ENCODE peak calls at places on chromosomes 4 and X, in six cellular contexts. N is cardiac fibroblast, Z is foreskin fibroblast, T is fibroblast of lung, C is sigmoid colon, H is coronary artery. R is an unnamed sample.
A peak's percentile ranks its signal among the peaks of the same experiment; 100 is the strongest.

GRCh38 chr4:148442830-148443549 is 776 bp upstream of the NR3C2 start:
- DNase-seq in N (peak; percentile 34), Z (peak; percentile 54), T (peak; percentile 21), C (peak; percentile 75), H (no peak), R (no peak)

GRCh38 chrX:109624641-109625311 is at the start of gene KCNE5:
- DNase-seq in N (no peak), Z (no peak), T (no peak), C (no peak), H (no peak), R (no peak)

GRCh38 chr4:96598465-96598864 is 758.6 kb downstream of the PDHA2 start:
- DNase-seq in N (no peak), Z (no peak), T (no peak), C (no peak), H (no peak), R (no peak)

GRCh38 chr4:168893807-168894206 is 116.2 kb downstream of the CBR4 start:
- DNase-seq in N (no peak), Z (no peak), T (no peak), C (no peak), H (no peak), R (no peak)

GRCh38 chrX:57134702-57135101 is 2.5 kb downstream of the SPIN2A start:
- DNase-seq in N (no peak), Z (peak; percentile 22), T (no peak), C (no peak), H (no peak), R (no peak)

GRCh38 chrX:108464604-108465003 is 25.0 kb downstream of the COL4A5 start:
- DNase-seq in N (peak; percentile 60), Z (peak; percentile 42), T (no peak), C (no peak), H (no peak), R (no peak)

GRCh38 chr4:14965071-14965470 is 37.2 kb upstream of the CPEB2 start:
- DNase-seq in N (no peak), Z (no peak), T (peak; percentile 18), C (no peak), H (no peak), R (no peak)

GRCh38 chr4:15143551-15143950 is 141.3 kb downstream of the CPEB2 start:
- DNase-seq in N (no peak), Z (no peak), T (no peak), C (no peak), H (no peak), R (no peak)

GRCh38 chrX:46935295-46935694 is 23.1 kb downstream of the JADE3 start:
- DNase-seq in N (no peak), Z (no peak), T (no peak), C (no peak), H (no peak), R (no peak)

GRCh38 chr4:73417973-73418372 is 13.9 kb downstream of the ALB start:
- DNase-seq in N (peak; percentile 24), Z (peak; percentile 6), T (peak; percentile 9), C (no peak), H (no peak), R (no peak)

DNA sequence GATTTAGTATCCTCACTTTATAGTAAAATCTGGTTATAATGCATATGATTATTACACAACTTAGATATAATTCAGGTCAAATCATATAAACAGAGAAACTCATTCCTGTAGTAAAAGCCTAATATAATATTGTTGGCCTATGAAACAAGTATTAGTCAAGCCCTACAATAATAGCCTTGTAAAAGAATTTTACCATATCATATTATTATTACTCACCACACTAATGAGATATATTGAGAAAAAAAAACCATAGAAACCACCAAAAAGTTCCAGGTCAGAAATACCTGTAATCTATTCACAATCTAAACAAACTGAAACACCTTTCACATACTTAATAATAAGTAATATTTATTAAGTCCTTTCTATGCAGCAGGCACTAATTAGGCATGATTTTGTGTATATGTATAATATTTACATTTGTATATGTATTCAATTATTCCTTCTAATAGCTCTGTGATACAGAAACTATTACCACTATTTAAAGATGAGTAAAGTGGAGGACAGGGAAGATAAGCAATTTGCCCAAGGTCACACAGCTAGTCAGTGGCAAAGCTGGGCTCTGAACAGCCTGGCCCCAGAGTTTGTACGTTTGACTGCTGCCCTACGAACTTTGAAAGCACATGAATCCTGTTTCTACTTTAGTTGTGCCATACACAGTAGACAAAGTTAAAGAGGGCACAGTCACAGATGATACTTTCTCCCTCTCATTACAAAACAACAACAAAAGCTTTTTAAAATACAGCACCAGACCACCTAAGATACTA is 9.0 kb downstream of the ZNF827 start:
- DNase-seq in N (no peak), Z (no peak), T (no peak), C (no peak), H (no peak), R (no peak)
- H3K4me3 ChIP-seq in N (no peak overlapping the region), Z (no peak overlapping the region), T (no peak overlapping the region), C (no peak overlapping the region), H (no peak overlapping the region), R (no peak overlapping the region)

DNA sequence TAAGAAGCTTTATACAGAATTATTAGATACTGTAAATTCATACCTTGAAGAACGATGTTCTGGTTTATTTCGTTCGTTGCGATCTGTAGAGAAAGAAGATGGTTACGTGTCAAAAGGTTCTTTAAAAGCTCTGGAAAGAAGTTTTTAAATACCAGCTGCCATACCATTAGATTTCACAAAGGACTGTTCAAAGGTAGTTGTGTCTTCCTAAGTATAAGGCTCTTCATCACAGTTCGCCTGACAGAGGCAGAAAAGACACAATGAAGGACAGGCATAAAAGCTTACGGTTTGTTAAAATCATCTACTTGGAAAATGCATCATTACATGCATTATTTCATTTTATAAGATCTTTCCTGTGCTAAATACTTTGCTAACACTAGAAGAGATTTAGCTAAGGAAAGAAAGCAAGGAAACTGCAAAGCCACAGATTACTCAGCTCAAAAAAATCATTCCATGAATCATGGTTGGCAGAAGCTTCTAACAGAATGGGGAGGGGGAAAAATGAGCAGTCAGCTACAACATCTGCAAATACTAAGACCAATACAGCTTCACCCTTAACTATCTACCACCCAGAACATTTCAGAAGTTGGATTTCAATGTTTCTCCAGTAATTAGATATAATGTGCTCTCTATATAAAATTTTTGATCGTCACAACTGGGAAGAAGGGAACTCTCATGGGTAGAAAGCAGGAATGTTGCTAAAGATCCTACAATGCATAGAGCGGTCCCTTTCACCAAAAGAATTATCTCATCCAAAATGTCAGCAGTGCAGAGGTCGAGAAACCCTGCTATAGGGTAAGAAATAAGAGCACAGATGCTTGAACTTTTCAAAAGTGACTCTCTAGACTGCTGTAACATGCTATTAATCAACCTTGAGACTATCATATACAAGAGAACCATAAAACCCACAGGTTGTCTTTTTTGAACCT is 50.7 kb upstream of the PRSS48 start:
- DNase-seq in N (peak; percentile 93), Z (peak; percentile 89), T (peak; percentile 91), C (no peak), H (no peak), R (peak; percentile 7)
- H3K4me3 ChIP-seq in N (peak overlapping the region; percentile 52), Z (peak overlapping the region; percentile 61), T (peak overlapping the region; percentile 74), C (peak overlapping the region; percentile 39), H (peak overlapping the region; percentile 65), R (peak overlapping the region; percentile 40)

GRCh38 chr4:773214-773613 is 52.7 kb downstream of the CPLX1 start:
- DNase-seq in N (no peak), Z (no peak), T (no peak), C (no peak), H (no peak), R (no peak)
- H3K4me3 ChIP-seq in N (no peak overlapping the region), Z (no peak overlapping the region), T (no peak overlapping the region), C (no peak overlapping the region), H (no peak overlapping the region), R (no peak overlapping the region)

GRCh38 chr4:108620933-108621905 is 843 bp downstream of the RPL34 start:
- DNase-seq in N (peak; percentile 40), Z (no peak), T (no peak), C (no peak), H (no peak), R (no peak)

GRCh38 chr4:108622828-108623227 is 2.5 kb downstream of the RPL34 start:
- DNase-seq in N (no peak), Z (no peak), T (no peak), C (no peak), H (no peak), R (no peak)

GRCh38 chr4:108622022-108622421 is 1.6 kb downstream of the RPL34 start:
- DNase-seq in N (no peak), Z (no peak), T (no peak), C (no peak), H (no peak), R (no peak)

GRCh38 chr4:108626056-108626455 is 5.7 kb downstream of the RPL34 start:
- DNase-seq in N (no peak), Z (no peak), T (no peak), C (no peak), H (no peak), R (no peak)

DNA sequence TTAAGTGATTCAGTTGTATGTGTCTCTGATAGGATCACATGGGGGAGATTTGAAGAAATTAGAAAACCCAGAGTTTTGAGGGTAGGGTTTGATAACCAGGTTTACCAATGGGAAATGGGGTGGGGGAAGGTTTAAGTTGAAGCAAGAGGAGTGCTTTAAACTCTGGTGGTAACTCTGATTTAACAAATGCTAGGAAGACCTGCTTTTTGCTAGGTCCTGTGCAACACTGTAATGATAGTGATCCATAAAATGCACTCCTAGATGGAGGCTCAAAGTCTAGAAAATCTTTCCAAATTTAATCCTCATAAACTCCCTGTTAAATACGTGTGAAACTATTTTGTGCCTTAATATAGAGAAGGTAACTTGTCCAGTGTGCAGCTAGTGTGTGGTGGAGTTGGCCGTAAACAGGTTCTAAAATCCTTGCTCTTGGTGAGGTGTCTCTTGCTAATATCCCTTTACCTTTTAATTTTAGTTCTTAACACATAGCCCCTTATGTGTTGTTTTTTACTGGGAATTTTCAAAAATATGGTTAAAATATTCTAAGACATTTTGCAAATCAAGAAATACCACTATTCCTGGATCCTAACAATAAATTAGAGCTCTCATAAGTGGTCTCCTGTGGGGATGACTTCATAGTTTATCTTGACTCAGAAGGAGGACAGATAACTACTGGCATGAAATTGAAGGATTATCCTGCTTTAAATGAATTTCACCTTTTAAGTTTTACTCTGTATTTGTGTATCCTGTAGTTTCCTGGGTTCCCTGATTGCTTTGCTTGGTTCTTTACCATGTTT is 4.1 kb downstream of the RPL34 start:
- DNase-seq in N (no peak), Z (no peak), T (no peak), C (no peak), H (no peak), R (no peak)
- H3K4me3 ChIP-seq in N (no peak overlapping the region), Z (no peak overlapping the region), T (no peak overlapping the region), C (no peak overlapping the region), H (no peak overlapping the region), R (no peak overlapping the region)

GRCh38 chr4:81550005-81550896 is 78.5 kb upstream of the RASGEF1B start:
- DNase-seq in N (no peak), Z (no peak), T (no peak), C (no peak), H (no peak), R (no peak)

DNA sequence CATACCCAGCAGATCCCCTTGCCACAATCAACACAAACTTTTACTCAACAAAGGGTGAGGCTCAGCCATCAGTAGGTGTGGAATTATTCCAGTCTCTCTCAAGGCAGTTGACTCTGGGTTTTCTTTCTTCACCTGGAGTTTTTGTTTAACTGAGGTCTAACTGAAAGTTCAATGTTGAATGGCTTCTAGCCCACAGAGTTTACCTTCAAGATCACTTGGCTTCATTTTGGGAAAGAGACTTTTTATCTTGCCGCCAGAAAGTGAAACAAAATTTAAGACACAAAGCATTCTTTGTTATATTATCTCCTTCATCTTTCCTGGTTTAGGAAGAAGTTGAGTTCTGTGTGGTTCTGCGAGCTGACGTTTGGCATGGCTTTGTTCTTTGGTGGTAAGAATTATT is 83.8 kb upstream of the RASGEF1B start:
- DNase-seq in N (no peak), Z (no peak), T (no peak), C (no peak), H (no peak), R (no peak)
- H3K4me3 ChIP-seq in N (no peak overlapping the region), Z (no peak overlapping the region), T (no peak overlapping the region), C (no peak overlapping the region), H (no peak overlapping the region), R (no peak overlapping the region)

GRCh38 chr4:67575232-67575888 is 16.8 kb downstream of the STAP1 start:
- DNase-seq in N (no peak), Z (no peak), T (no peak), C (no peak), H (no peak), R (no peak)
- H3K4me3 ChIP-seq in N (no peak overlapping the region), Z (no peak overlapping the region), T (no peak overlapping the region), C (no peak overlapping the region), H (no peak overlapping the region), R (no peak overlapping the region)